ENCODE peak calls at places on chromosomes 7 and 10, in six cellular contexts. One of them, this sample, is unnamed.

GRCh38 chr10:27188259-27188658 is 33.1 kb downstream of the MASTL start:
- DNase-seq in naive thymus-derived CD4-positive, alpha-beta T cell: no peak
- DNase-seq in stimulated activated CD4-positive, alpha-beta T cell treated with anti-CD3 and anti-CD28 coated beads, Interleukin-12 subunit alpha, Interleukin-12 subunit beta, amount 100 ng/mL, for 4 hours: no peak
- DNase-seq in NCI-H2081 treated with DMSO at 0.1 percent for 48 hours: no peak
- DNase-seq in activated T-helper 1 cell treated with anti-CD3 and anti-CD28 coated beads, Interleukin-2, amount 50 U/mL, for 16 hours: no peak
- DNase-seq in right cardiac atrium: no peak
- DNase-seq in this sample: no peak

GRCh38 chr10:15245530-15245929 is 77.0 kb upstream of the NMT2 start:
- DNase-seq in naive thymus-derived CD4-positive, alpha-beta T cell: peak; percentile 33
- DNase-seq in stimulated activated CD4-positive, alpha-beta T cell treated with anti-CD3 and anti-CD28 coated beads, Interleukin-12 subunit alpha, Interleukin-12 subunit beta, amount 100 ng/mL, for 4 hours: no peak
- DNase-seq in NCI-H2081 treated with DMSO at 0.1 percent for 48 hours: no peak
- DNase-seq in activated T-helper 1 cell treated with anti-CD3 and anti-CD28 coated beads, Interleukin-2, amount 50 U/mL, for 16 hours: no peak
- DNase-seq in right cardiac atrium: no peak
- DNase-seq in this sample: peak; percentile 59

GRCh38 chr10:8006274-8006999 is 48.1 kb upstream of the GATA3 start:
- DNase-seq in naive thymus-derived CD4-positive, alpha-beta T cell: no peak
- DNase-seq in stimulated activated CD4-positive, alpha-beta T cell treated with anti-CD3 and anti-CD28 coated beads, Interleukin-12 subunit alpha, Interleukin-12 subunit beta, amount 100 ng/mL, for 4 hours: no peak
- DNase-seq in NCI-H2081 treated with DMSO at 0.1 percent for 48 hours: no peak
- DNase-seq in activated T-helper 1 cell treated with anti-CD3 and anti-CD28 coated beads, Interleukin-2, amount 50 U/mL, for 16 hours: no peak
- DNase-seq in right cardiac atrium: no peak
- DNase-seq in this sample: no peak

GRCh38 chr7:30526163-30526562 is 21.5 kb upstream of the GGCT start:
- DNase-seq in naive thymus-derived CD4-positive, alpha-beta T cell: no peak
- DNase-seq in stimulated activated CD4-positive, alpha-beta T cell treated with anti-CD3 and anti-CD28 coated beads, Interleukin-12 subunit alpha, Interleukin-12 subunit beta, amount 100 ng/mL, for 4 hours: no peak
- DNase-seq in NCI-H2081 treated with DMSO at 0.1 percent for 48 hours: no peak
- DNase-seq in activated T-helper 1 cell treated with anti-CD3 and anti-CD28 coated beads, Interleukin-2, amount 50 U/mL, for 16 hours: no peak
- DNase-seq in right cardiac atrium: no peak
- DNase-seq in this sample: no peak

GRCh38 chr7:107172318-107173032 is 3.7 kb downstream of the HBP1 start:
- DNase-seq in naive thymus-derived CD4-positive, alpha-beta T cell: no peak
- DNase-seq in stimulated activated CD4-positive, alpha-beta T cell treated with anti-CD3 and anti-CD28 coated beads, Interleukin-12 subunit alpha, Interleukin-12 subunit beta, amount 100 ng/mL, for 4 hours: no peak
- DNase-seq in NCI-H2081 treated with DMSO at 0.1 percent for 48 hours: no peak
- DNase-seq in activated T-helper 1 cell treated with anti-CD3 and anti-CD28 coated beads, Interleukin-2, amount 50 U/mL, for 16 hours: no peak
- DNase-seq in right cardiac atrium: no peak
- DNase-seq in this sample: no peak

GRCh38 chr7:82506702-82507101 is 63.1 kb upstream of the CACNA2D1 start:
- DNase-seq in naive thymus-derived CD4-positive, alpha-beta T cell: no peak
- DNase-seq in stimulated activated CD4-positive, alpha-beta T cell treated with anti-CD3 and anti-CD28 coated beads, Interleukin-12 subunit alpha, Interleukin-12 subunit beta, amount 100 ng/mL, for 4 hours: no peak
- DNase-seq in NCI-H2081 treated with DMSO at 0.1 percent for 48 hours: no peak
- DNase-seq in activated T-helper 1 cell treated with anti-CD3 and anti-CD28 coated beads, Interleukin-2, amount 50 U/mL, for 16 hours: no peak
- DNase-seq in right cardiac atrium: peak; percentile 59
- DNase-seq in this sample: no peak

GRCh38 chr10:33388805-33389204 is 54.3 kb upstream of the NRP1 start:
- DNase-seq in naive thymus-derived CD4-positive, alpha-beta T cell: no peak
- DNase-seq in stimulated activated CD4-positive, alpha-beta T cell treated with anti-CD3 and anti-CD28 coated beads, Interleukin-12 subunit alpha, Interleukin-12 subunit beta, amount 100 ng/mL, for 4 hours: no peak
- DNase-seq in NCI-H2081 treated with DMSO at 0.1 percent for 48 hours: no peak
- DNase-seq in activated T-helper 1 cell treated with anti-CD3 and anti-CD28 coated beads, Interleukin-2, amount 50 U/mL, for 16 hours: no peak
- DNase-seq in right cardiac atrium: no peak
- DNase-seq in this sample: no peak

GRCh38 chr7:6432786-6433185 is 15.0 kb downstream of the DAGLB start:
- DNase-seq in naive thymus-derived CD4-positive, alpha-beta T cell: no peak
- DNase-seq in stimulated activated CD4-positive, alpha-beta T cell treated with anti-CD3 and anti-CD28 coated beads, Interleukin-12 subunit alpha, Interleukin-12 subunit beta, amount 100 ng/mL, for 4 hours: no peak
- DNase-seq in NCI-H2081 treated with DMSO at 0.1 percent for 48 hours: no peak
- DNase-seq in activated T-helper 1 cell treated with anti-CD3 and anti-CD28 coated beads, Interleukin-2, amount 50 U/mL, for 16 hours: no peak
- DNase-seq in right cardiac atrium: no peak
- DNase-seq in this sample: no peak

GRCh38 chr10:131231965-131232541 is 79.5 kb downstream of the TCERG1L start:
- DNase-seq in naive thymus-derived CD4-positive, alpha-beta T cell: no peak
- DNase-seq in stimulated activated CD4-positive, alpha-beta T cell treated with anti-CD3 and anti-CD28 coated beads, Interleukin-12 subunit alpha, Interleukin-12 subunit beta, amount 100 ng/mL, for 4 hours: no peak
- DNase-seq in NCI-H2081 treated with DMSO at 0.1 percent for 48 hours: peak; percentile 9
- DNase-seq in activated T-helper 1 cell treated with anti-CD3 and anti-CD28 coated beads, Interleukin-2, amount 50 U/mL, for 16 hours: no peak
- DNase-seq in right cardiac atrium: no peak
- DNase-seq in this sample: no peak

GRCh38 chr7:44678096-44678467 is 70.6 kb upstream of the ZMIZ2 start:
- DNase-seq in naive thymus-derived CD4-positive, alpha-beta T cell: no peak
- DNase-seq in stimulated activated CD4-positive, alpha-beta T cell treated with anti-CD3 and anti-CD28 coated beads, Interleukin-12 subunit alpha, Interleukin-12 subunit beta, amount 100 ng/mL, for 4 hours: no peak
- DNase-seq in NCI-H2081 treated with DMSO at 0.1 percent for 48 hours: no peak
- DNase-seq in activated T-helper 1 cell treated with anti-CD3 and anti-CD28 coated beads, Interleukin-2, amount 50 U/mL, for 16 hours: no peak
- DNase-seq in right cardiac atrium: no peak
- DNase-seq in this sample: no peak

GRCh38 chr10:58780481-58780880 is 267.8 kb downstream of the BICC1 start:
- DNase-seq in naive thymus-derived CD4-positive, alpha-beta T cell: no peak
- DNase-seq in stimulated activated CD4-positive, alpha-beta T cell treated with anti-CD3 and anti-CD28 coated beads, Interleukin-12 subunit alpha, Interleukin-12 subunit beta, amount 100 ng/mL, for 4 hours: no peak
- DNase-seq in NCI-H2081 treated with DMSO at 0.1 percent for 48 hours: no peak
- DNase-seq in activated T-helper 1 cell treated with anti-CD3 and anti-CD28 coated beads, Interleukin-2, amount 50 U/mL, for 16 hours: no peak
- DNase-seq in right cardiac atrium: no peak
- DNase-seq in this sample: no peak

This sample was measured in Jurkat, Clone E6-1.